ENCODE peak calls at places on chromosomes 1 and 21, in seven cellular contexts. One of them, this sample, is unnamed. For H3K9me3, the result is how much of the 10 kb centered on the place peaks cover.

GRCh38 chr1:48571303-48571987 is 99.4 kb upstream of the SPATA6 start:
- DNase-seq in neural progenitor cell: no peak
- DNase-seq in GM23248: no peak
- DNase-seq in cardiac muscle cell: no peak
- DNase-seq in ovary: no peak
- DNase-seq in CD4-positive, alpha-beta T cell: no peak
- DNase-seq in left ventricle myocardium inferior: no peak
- DNase-seq in this sample: no peak

GRCh38 chr1:61184035-61184713 is 101.8 kb downstream of the NFIA start:
- DNase-seq in neural progenitor cell: no peak
- DNase-seq in GM23248: peak
- DNase-seq in cardiac muscle cell: peak
- DNase-seq in ovary: peak
- DNase-seq in CD4-positive, alpha-beta T cell: no peak
- DNase-seq in left ventricle myocardium inferior: peak
- DNase-seq in this sample: peak

GRCh38 chr1:100065183-100065968 is 67.4 kb downstream of the SASS6 start:
- DNase-seq in neural progenitor cell: no peak
- DNase-seq in GM23248: no peak
- DNase-seq in cardiac muscle cell: no peak
- DNase-seq in ovary: no peak
- DNase-seq in CD4-positive, alpha-beta T cell: no peak
- DNase-seq in left ventricle myocardium inferior: no peak
- DNase-seq in this sample: no peak

GRCh38 chr1:245687636-245688535 is 533.1 kb downstream of the KIF26B start:
- DNase-seq in neural progenitor cell: peak
- DNase-seq in GM23248: peak
- DNase-seq in cardiac muscle cell: no peak
- DNase-seq in ovary: no peak
- DNase-seq in CD4-positive, alpha-beta T cell: no peak
- DNase-seq in left ventricle myocardium inferior: no peak
- DNase-seq in this sample: no peak

GRCh38 chr1:960371-961131 is at the start of gene KLHL17:
- DNase-seq in neural progenitor cell: peak
- DNase-seq in GM23248: peak
- DNase-seq in cardiac muscle cell: peak
- DNase-seq in ovary: no peak
- DNase-seq in CD4-positive, alpha-beta T cell: peak
- DNase-seq in left ventricle myocardium inferior: peak
- DNase-seq in this sample: peak

GRCh38 chr1:8202182-8202905 is 115.6 kb upstream of the SLC45A1 start:
- DNase-seq in neural progenitor cell: peak
- DNase-seq in GM23248: peak
- DNase-seq in cardiac muscle cell: no peak
- DNase-seq in ovary: peak
- DNase-seq in CD4-positive, alpha-beta T cell: no peak
- DNase-seq in left ventricle myocardium inferior: peak
- DNase-seq in this sample: no peak

GRCh38 chr1:209808059-209808494 is 2.1 kb upstream of the IRF6 start:
- DNase-seq in neural progenitor cell: no peak
- DNase-seq in GM23248: peak
- DNase-seq in cardiac muscle cell: peak
- DNase-seq in ovary: no peak
- DNase-seq in CD4-positive, alpha-beta T cell: no peak
- DNase-seq in left ventricle myocardium inferior: peak
- DNase-seq in this sample: no peak

GRCh38 chr1:62128765-62129164 is 65.9 kb upstream of the L1TD1 start:
- DNase-seq in neural progenitor cell: peak
- DNase-seq in GM23248: no peak
- DNase-seq in cardiac muscle cell: no peak
- DNase-seq in ovary: no peak
- DNase-seq in CD4-positive, alpha-beta T cell: no peak
- DNase-seq in left ventricle myocardium inferior: no peak
- DNase-seq in this sample: no peak

GRCh38 chr1:63703661-63704060 is 70.2 kb upstream of the ROR1 start:
- DNase-seq in neural progenitor cell: no peak
- DNase-seq in GM23248: no peak
- DNase-seq in cardiac muscle cell: no peak
- DNase-seq in ovary: no peak
- DNase-seq in CD4-positive, alpha-beta T cell: no peak
- DNase-seq in left ventricle myocardium inferior: no peak
- DNase-seq in this sample: no peak

GRCh38 chr21:35108887-35109286 is 59.8 kb upstream of the RUNX1 start:
- DNase-seq in neural progenitor cell: no peak
- DNase-seq in GM23248: no peak
- DNase-seq in cardiac muscle cell: no peak
- DNase-seq in ovary: no peak
- DNase-seq in CD4-positive, alpha-beta T cell: no peak
- DNase-seq in left ventricle myocardium inferior: no peak
- DNase-seq in this sample: no peak

GRCh38 chr1:119554188-119554587 is 47.2 kb downstream of the HSD3B1 start:
- DNase-seq in neural progenitor cell: no peak
- DNase-seq in GM23248: peak
- DNase-seq in cardiac muscle cell: peak
- DNase-seq in ovary: peak
- DNase-seq in CD4-positive, alpha-beta T cell: no peak
- DNase-seq in left ventricle myocardium inferior: no peak
- DNase-seq in this sample: peak

GRCh38 chr1:229034246-229034645 is 236.7 kb upstream of the RAB4A start:
- DNase-seq in neural progenitor cell: no peak
- DNase-seq in GM23248: no peak
- DNase-seq in cardiac muscle cell: no peak
- DNase-seq in ovary: no peak
- DNase-seq in CD4-positive, alpha-beta T cell: no peak
- DNase-seq in left ventricle myocardium inferior: no peak
- DNase-seq in this sample: no peak

GRCh38 chr1:202952818-202953217 is 5.3 kb downstream of the ADIPOR1 start:
- DNase-seq in neural progenitor cell: no peak
- DNase-seq in GM23248: peak
- DNase-seq in cardiac muscle cell: no peak
- DNase-seq in ovary: no peak
- DNase-seq in CD4-positive, alpha-beta T cell: no peak
- DNase-seq in left ventricle myocardium inferior: no peak
- DNase-seq in this sample: peak

GRCh38 chr1:160806109-160806665 is 10.2 kb downstream of the LY9 start:
- DNase-seq in neural progenitor cell: no peak
- DNase-seq in GM23248: no peak
- DNase-seq in cardiac muscle cell: no peak
- DNase-seq in ovary: no peak
- DNase-seq in CD4-positive, alpha-beta T cell: no peak
- DNase-seq in left ventricle myocardium inferior: no peak
- DNase-seq in this sample: no peak
- H3K9me3 ChIP-seq in neural progenitor cell: under half
- H3K9me3 ChIP-seq in GM23248: under half
- H3K9me3 ChIP-seq in cardiac muscle cell: under half
- H3K9me3 ChIP-seq in ovary: under half
- H3K9me3 ChIP-seq in CD4-positive, alpha-beta T cell: under half
- H3K9me3 ChIP-seq in left ventricle myocardium inferior: under half
- H3K9me3 ChIP-seq in this sample: under half

GRCh38 chr1:238783633-238784032 is 602.7 kb upstream of the CHRM3 start:
- DNase-seq in neural progenitor cell: no peak
- DNase-seq in GM23248: no peak
- DNase-seq in cardiac muscle cell: no peak
- DNase-seq in ovary: no peak
- DNase-seq in CD4-positive, alpha-beta T cell: no peak
- DNase-seq in left ventricle myocardium inferior: no peak
- DNase-seq in this sample: no peak
- H3K9me3 ChIP-seq in neural progenitor cell: under half
- H3K9me3 ChIP-seq in GM23248: under half
- H3K9me3 ChIP-seq in cardiac muscle cell: under half
- H3K9me3 ChIP-seq in ovary: under half
- H3K9me3 ChIP-seq in CD4-positive, alpha-beta T cell: under half
- H3K9me3 ChIP-seq in left ventricle myocardium inferior: under half
- H3K9me3 ChIP-seq in this sample: under half

GRCh38 chr1:69540052-69540451 is 27.7 kb upstream of the LRRC7 start:
- DNase-seq in neural progenitor cell: no peak
- DNase-seq in GM23248: no peak
- DNase-seq in cardiac muscle cell: no peak
- DNase-seq in ovary: no peak
- DNase-seq in CD4-positive, alpha-beta T cell: no peak
- DNase-seq in left ventricle myocardium inferior: no peak
- DNase-seq in this sample: no peak
- H3K9me3 ChIP-seq in neural progenitor cell: under half
- H3K9me3 ChIP-seq in GM23248: under half
- H3K9me3 ChIP-seq in cardiac muscle cell: under half
- H3K9me3 ChIP-seq in ovary: under half
- H3K9me3 ChIP-seq in CD4-positive, alpha-beta T cell: under half
- H3K9me3 ChIP-seq in left ventricle myocardium inferior: under half
- H3K9me3 ChIP-seq in this sample: under half

DNA sequence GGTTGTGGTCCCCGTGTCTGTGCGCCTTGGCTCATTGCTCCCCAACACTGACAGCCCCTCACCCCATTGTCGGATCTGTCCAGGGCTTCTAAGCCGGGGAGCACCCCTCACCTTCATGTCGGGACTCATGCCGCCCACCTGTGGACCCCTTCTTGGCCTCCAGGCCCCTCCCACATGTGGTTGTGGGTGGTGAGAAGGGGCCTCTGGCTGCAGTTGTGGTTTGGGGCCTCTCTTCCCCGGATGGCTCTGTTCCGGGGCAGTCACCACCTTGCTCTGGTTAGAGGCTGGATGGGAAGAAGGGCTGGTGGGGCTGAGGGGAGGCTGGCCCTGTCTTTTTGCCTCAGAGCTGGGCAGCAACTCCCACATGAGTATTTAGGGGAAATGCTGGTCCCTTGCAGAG is 158.6 kb upstream of the C1orf174 start:
- DNase-seq in neural progenitor cell: no peak
- DNase-seq in GM23248: no peak
- DNase-seq in cardiac muscle cell: no peak
- DNase-seq in ovary: no peak
- DNase-seq in CD4-positive, alpha-beta T cell: no peak
- DNase-seq in left ventricle myocardium inferior: no peak
- DNase-seq in this sample: no peak
- H3K9me3 ChIP-seq in neural progenitor cell: under half
- H3K9me3 ChIP-seq in GM23248: under half
- H3K9me3 ChIP-seq in cardiac muscle cell: under half
- H3K9me3 ChIP-seq in ovary: under half
- H3K9me3 ChIP-seq in CD4-positive, alpha-beta T cell: under half
- H3K9me3 ChIP-seq in left ventricle myocardium inferior: under half
- H3K9me3 ChIP-seq in this sample: under half